ENCODE peak calls at places on chromosomes 3 and 15, in four cellular contexts. T, U, B and R are unnamed samples.

GRCh38 chr3:150050510-150050909 is 79.8 kb upstream of the PFN2 start:
- DNase-seq in U (no peak), B (no peak), T (no peak), R (no peak)

GRCh38 chr15:30921781-30922371 is 18.2 kb downstream of the FAN1 start:
- DNase-seq in T (peak; percentile 62), B (no peak), U (peak; percentile 20), R (peak; percentile 76)

GRCh38 chr3:120177151-120177550 is 82.9 kb upstream of the GSK3B start:
- DNase-seq in B (peak; percentile 21), T (no peak), U (peak; percentile 30), R (no peak)

GRCh38 chr3:197501879-197502620 is 53.7 kb downstream of the BDH1 start:
- DNase-seq in B (no peak), U (no peak), T (peak; percentile 83), R (peak; percentile 45)

GRCh38 chr15:69735126-69735525 is 282.5 kb downstream of the RPLP1 start:
- DNase-seq in U (no peak), B (no peak), T (peak; percentile 24), R (no peak)

GRCh38 chr3:72919520-72919919 is 31.7 kb downstream of the GXYLT2 start:
- DNase-seq in T (no peak), U (no peak), B (no peak), R (no peak)

GRCh38 chr15:98952381-98952803 is 55.2 kb downstream of the PGPEP1L start:
- DNase-seq in B (no peak), T (no peak), U (no peak), R (no peak)

GRCh38 chr3:37862712-37863551 is 1.3 kb downstream of the CTDSPL start:
- DNase-seq in U (peak; percentile 29), B (no peak), T (peak; percentile 42), R (no peak)

DNA sequence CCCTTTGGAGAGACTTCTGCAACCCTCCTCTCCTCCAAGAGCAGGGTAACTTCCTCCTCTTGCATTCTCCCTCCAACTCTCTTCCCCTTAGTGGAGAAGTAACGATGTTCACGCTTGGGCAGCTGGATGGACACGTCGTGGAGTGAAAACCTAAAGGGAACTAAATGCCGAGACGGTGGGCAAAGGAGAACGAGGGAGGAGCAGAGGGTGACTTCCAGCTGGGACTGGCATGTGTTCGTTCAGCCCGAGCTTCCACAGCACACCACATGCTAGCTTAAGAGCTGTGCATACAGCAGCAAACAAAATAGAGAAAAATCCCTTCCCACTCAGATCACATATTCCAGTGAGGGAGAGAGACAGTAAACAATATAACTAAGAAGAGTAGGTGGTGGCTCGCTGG is 179.8 kb downstream of the SLCO3A1 start:
- DNase-seq in T (no peak), U (no peak), B (no peak), R (no peak)
- H3K4me3 ChIP-seq in T (no peak overlapping the region), U (no peak overlapping the region), B (no peak overlapping the region), R (no peak overlapping the region)

GRCh38 chr3:183490211-183490601 is 61.8 kb upstream of the MCF2L2 start:
- DNase-seq in B (no peak), U (no peak), T (no peak), R (no peak)
- H3K36me3 ChIP-seq in B (peaks cover 20% of the 10 kb centered on the region), U (no peaks in the 10 kb centered on the region), T (no peaks in the 10 kb centered on the region), R (no peaks in the 10 kb centered on the region)

GRCh38 chr3:126031981-126032471 is 51.9 kb downstream of the SLC41A3 start:
- DNase-seq in U (no peak), T (no peak), B (peak; percentile 15), R (no peak)
- H3K4me3 ChIP-seq in U (no peak overlapping the region), T (no peak overlapping the region), B (no peak overlapping the region), R (no peak overlapping the region)

GRCh38 chr3:121703973-121704372 is 43.3 kb upstream of the HCLS1 start:
- DNase-seq in B (no peak), T (no peak), U (no peak), R (no peak)

GRCh38 chr3:121705541-121705940 is 44.0 kb downstream of the GOLGB1 start:
- DNase-seq in T (no peak), B (no peak), U (no peak), R (no peak)

GRCh38 chr3:121707531-121708273 is 41.8 kb downstream of the GOLGB1 start:
- DNase-seq in T (no peak), B (no peak), U (no peak), R (no peak)
- H3K36me3 ChIP-seq in T (peaks cover 3% of the 10 kb centered on the region), B (no peaks in the 10 kb centered on the region), U (no peaks in the 10 kb centered on the region), R (no peaks in the 10 kb centered on the region)

DNA sequence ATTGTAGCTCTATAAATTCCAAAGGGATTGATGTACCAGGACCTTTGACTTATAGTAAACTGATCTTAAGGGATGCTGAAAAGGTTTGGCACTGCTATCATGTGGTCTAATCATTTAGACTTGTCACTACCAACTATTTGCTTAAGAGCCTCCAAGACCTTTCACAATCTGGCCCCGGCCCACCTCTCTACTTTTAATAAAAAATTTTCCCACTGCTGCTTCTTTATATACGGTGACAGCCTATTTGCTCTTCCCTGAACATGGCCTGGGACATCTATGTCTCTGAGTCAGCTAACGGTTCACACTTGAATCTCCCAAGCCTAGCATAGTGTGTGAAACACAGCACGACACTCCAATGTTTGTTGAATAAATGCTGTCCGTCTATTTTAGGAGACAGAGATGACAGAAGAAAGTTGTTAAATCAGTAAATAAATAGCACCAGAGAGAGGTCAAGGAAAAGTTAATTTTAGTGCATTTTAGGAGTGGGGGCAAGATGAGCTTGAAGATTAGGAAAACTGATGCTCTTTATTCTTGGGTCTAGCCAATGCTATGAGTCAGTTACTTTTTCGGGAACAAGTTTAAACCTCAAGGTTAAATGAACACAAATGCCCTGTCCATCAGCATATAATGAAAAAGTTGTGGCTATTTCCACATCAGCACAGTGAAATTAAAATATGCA is 212.9 kb downstream of the TIGIT start:
- DNase-seq in U (no peak), T (no peak), B (no peak), R (no peak)
- H3K4me3 ChIP-seq in U (no peak overlapping the region), T (no peak overlapping the region), B (no peak overlapping the region), R (no peak overlapping the region)

DNA sequence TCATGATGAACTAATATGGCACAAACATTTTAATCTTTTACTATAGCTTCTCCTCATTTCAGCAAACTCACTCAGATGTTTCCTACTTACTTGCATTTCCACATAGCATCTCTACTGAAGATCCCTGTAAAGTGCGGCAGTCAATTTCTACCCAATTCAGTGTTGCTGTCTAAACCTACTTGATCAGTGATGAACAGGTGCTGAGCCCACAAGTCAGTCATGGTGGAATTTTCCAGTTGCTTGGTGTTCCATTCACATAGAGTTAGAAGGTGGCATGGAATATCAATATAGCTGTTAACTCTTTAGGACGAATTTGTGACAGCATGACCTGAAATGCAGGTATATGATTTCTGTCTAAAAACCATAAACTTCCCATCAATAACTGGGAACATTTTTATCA is 22.7 kb downstream of the MRPL3 start:
- DNase-seq in T (no peak), U (no peak), B (no peak), R (no peak)
- H3K36me3 ChIP-seq in T (peaks cover 3% of the 10 kb centered on the region), U (no peaks in the 10 kb centered on the region), B (peaks cover 6% of the 10 kb centered on the region), R (peaks cover 27% of the 10 kb centered on the region)

DNA sequence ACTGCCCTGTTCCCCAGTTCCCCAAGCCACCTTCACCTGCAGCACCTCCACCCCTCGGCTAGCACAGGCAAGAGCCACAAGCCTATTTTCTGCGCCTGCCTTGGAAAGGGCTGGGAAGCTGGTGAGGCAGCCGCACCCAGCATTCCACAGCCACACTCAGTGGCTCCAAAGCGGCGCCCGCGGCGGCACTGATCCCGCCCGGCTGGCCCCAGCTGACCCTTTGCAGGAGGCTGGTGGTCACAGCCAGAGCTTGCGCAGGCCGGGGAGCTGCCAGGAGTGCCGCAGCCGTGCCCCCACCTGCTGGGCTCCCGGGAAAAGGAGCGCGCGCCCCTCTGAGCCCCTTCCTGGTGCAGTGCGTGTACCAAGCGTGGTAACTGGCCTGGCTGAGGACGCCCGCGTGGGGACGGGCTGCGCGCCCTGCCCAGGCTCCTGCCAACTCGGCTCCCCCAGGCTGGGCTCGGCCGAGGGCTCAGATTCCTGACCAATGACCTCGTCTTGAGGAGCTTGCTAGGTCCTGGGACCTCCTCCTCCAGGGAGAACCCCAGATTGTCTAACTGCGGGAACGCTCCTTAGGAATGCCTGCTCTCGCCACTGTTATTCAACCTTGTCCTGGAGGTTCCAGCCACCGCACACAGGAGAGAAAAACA is 13.3 kb downstream of the GRAMD2A start:
- DNase-seq in B (no peak), U (peak; percentile 44), T (peak; percentile 77), R (peak; percentile 46)
- H3K4me3 ChIP-seq in B (no peak overlapping the region), U (peak overlapping the region; percentile 59), T (peak overlapping the region; percentile 52), R (no peak overlapping the region)

GRCh38 chr3:193688845-193689714 is 96.1 kb downstream of the OPA1 start:
- DNase-seq in T (no peak), B (no peak), U (no peak), R (no peak)

GRCh38 chr3:193693774-193694173 is 100.8 kb downstream of the OPA1 start:
- DNase-seq in T (no peak), B (no peak), U (no peak), R (no peak)
- H3K36me3 ChIP-seq in T (peaks cover 15% of the 10 kb centered on the region), B (peaks cover 6% of the 10 kb centered on the region), U (peaks cover 2% of the 10 kb centered on the region), R (peaks cover 13% of the 10 kb centered on the region)